ENCODE peak calls at places on chromosomes 16 and 17, in eight cellular contexts. One of them, this sample, is unnamed.
A peak's percentile ranks its signal among the peaks of the same experiment; 100 is the strongest.

GRCh38 chr16:48392407-48392806 is 7.2 kb upstream of the SIAH1 start:
- DNase-seq in adipocyte: no peak
- DNase-seq in mammary epithelial cell: no peak
- DNase-seq in BE2C: no peak
- DNase-seq in GM23248: no peak
- DNase-seq in Peyer's patch: no peak
- DNase-seq in spleen: no peak
- DNase-seq in fibroblast of lung: no peak
- DNase-seq in this sample: no peak

GRCh38 chr17:42275527-42276358 is 448 bp downstream of the STAT5B start:
- DNase-seq in adipocyte: peak; percentile 58
- DNase-seq in mammary epithelial cell: no peak
- DNase-seq in BE2C: no peak
- DNase-seq in GM23248: no peak
- DNase-seq in Peyer's patch: peak; percentile 41
- DNase-seq in spleen: peak; percentile 74
- DNase-seq in fibroblast of lung: peak; percentile 56
- DNase-seq in this sample: peak; percentile 30

GRCh38 chr17:12406623-12407228 is 259.0 kb upstream of the MYOCD start:
- DNase-seq in adipocyte: peak; percentile 38
- DNase-seq in mammary epithelial cell: no peak
- DNase-seq in BE2C: no peak
- DNase-seq in GM23248: peak; percentile 2
- DNase-seq in Peyer's patch: no peak
- DNase-seq in spleen: no peak
- DNase-seq in fibroblast of lung: peak; percentile 21
- DNase-seq in this sample: no peak

GRCh38 chr16:89697616-89698331 is 3.7 kb downstream of the SPATA2L start:
- DNase-seq in adipocyte: no peak
- DNase-seq in mammary epithelial cell: no peak
- DNase-seq in BE2C: peak; percentile 34
- DNase-seq in GM23248: no peak
- DNase-seq in Peyer's patch: no peak
- DNase-seq in spleen: peak; percentile 83
- DNase-seq in fibroblast of lung: no peak
- DNase-seq in this sample: no peak

GRCh38 chr16:2299121-2299914 is 31.4 kb upstream of the RNPS1 start:
- DNase-seq in adipocyte: no peak
- DNase-seq in mammary epithelial cell: no peak
- DNase-seq in BE2C: no peak
- DNase-seq in GM23248: no peak
- DNase-seq in Peyer's patch: no peak
- DNase-seq in spleen: no peak
- DNase-seq in fibroblast of lung: no peak
- DNase-seq in this sample: no peak

GRCh38 chr16:19851476-19851875 is 33.2 kb downstream of the GPRC5B start:
- DNase-seq in adipocyte: no peak
- DNase-seq in mammary epithelial cell: no peak
- DNase-seq in BE2C: no peak
- DNase-seq in GM23248: no peak
- DNase-seq in Peyer's patch: no peak
- DNase-seq in spleen: no peak
- DNase-seq in fibroblast of lung: no peak
- DNase-seq in this sample: no peak

GRCh38 chr17:64357191-64357981 is 33.3 kb downstream of the PECAM1 start:
- DNase-seq in adipocyte: peak; percentile 95
- DNase-seq in mammary epithelial cell: peak; percentile 74
- DNase-seq in BE2C: no peak
- DNase-seq in GM23248: peak; percentile 98
- DNase-seq in Peyer's patch: no peak
- DNase-seq in spleen: no peak
- DNase-seq in fibroblast of lung: peak; percentile 100
- DNase-seq in this sample: no peak

GRCh38 chr17:20207295-20207985 is 198.3 kb downstream of the SPECC1 start:
- DNase-seq in adipocyte: no peak
- DNase-seq in mammary epithelial cell: peak; percentile 42
- DNase-seq in BE2C: no peak
- DNase-seq in GM23248: no peak
- DNase-seq in Peyer's patch: no peak
- DNase-seq in spleen: no peak
- DNase-seq in fibroblast of lung: no peak
- DNase-seq in this sample: no peak

GRCh38 chr17:76951375-76951905 is 83.2 kb downstream of the MGAT5B start:
- DNase-seq in adipocyte: no peak
- DNase-seq in mammary epithelial cell: no peak
- DNase-seq in BE2C: no peak
- DNase-seq in GM23248: no peak
- DNase-seq in Peyer's patch: no peak
- DNase-seq in spleen: no peak
- DNase-seq in fibroblast of lung: no peak
- DNase-seq in this sample: no peak

GRCh38 chr17:76107507-76107906 is 3.9 kb upstream of the EXOC7 start:
- DNase-seq in adipocyte: peak; percentile 21
- DNase-seq in mammary epithelial cell: no peak
- DNase-seq in BE2C: no peak
- DNase-seq in GM23248: peak; percentile 29
- DNase-seq in Peyer's patch: no peak
- DNase-seq in spleen: no peak
- DNase-seq in fibroblast of lung: no peak
- DNase-seq in this sample: peak; percentile 74

GRCh38 chr16:80751167-80751566 is 53.2 kb downstream of the CDYL2 start:
- DNase-seq in adipocyte: peak; percentile 78
- DNase-seq in mammary epithelial cell: no peak
- DNase-seq in BE2C: no peak
- DNase-seq in GM23248: peak; percentile 72
- DNase-seq in Peyer's patch: no peak
- DNase-seq in spleen: no peak
- DNase-seq in fibroblast of lung: peak; percentile 76
- DNase-seq in this sample: no peak

GRCh38 chr16:49085689-49086088 is 195.9 kb downstream of the CBLN1 start:
- DNase-seq in adipocyte: peak; percentile 1
- DNase-seq in mammary epithelial cell: no peak
- DNase-seq in BE2C: no peak
- DNase-seq in GM23248: no peak
- DNase-seq in Peyer's patch: no peak
- DNase-seq in spleen: no peak
- DNase-seq in fibroblast of lung: peak; percentile 11
- DNase-seq in this sample: no peak

GRCh38 chr17:32483451-32484019 is 3.3 kb upstream of the CDK5R1 start:
- DNase-seq in adipocyte: peak; percentile 45
- DNase-seq in mammary epithelial cell: no peak
- DNase-seq in BE2C: peak; percentile 34
- DNase-seq in GM23248: peak; percentile 80
- DNase-seq in Peyer's patch: no peak
- DNase-seq in spleen: peak; percentile 84
- DNase-seq in fibroblast of lung: peak; percentile 67
- DNase-seq in this sample: peak; percentile 75

GRCh38 chr17:62935481-62935880 is 30.6 kb upstream of the TANC2 start:
- DNase-seq in adipocyte: no peak
- DNase-seq in mammary epithelial cell: no peak
- DNase-seq in BE2C: no peak
- DNase-seq in GM23248: no peak
- DNase-seq in Peyer's patch: no peak
- DNase-seq in spleen: no peak
- DNase-seq in fibroblast of lung: no peak
- DNase-seq in this sample: no peak

GRCh38 chr17:19705201-19705600 is 11.2 kb downstream of the SLC47A2 start:
- DNase-seq in adipocyte: no peak
- DNase-seq in mammary epithelial cell: no peak
- DNase-seq in BE2C: no peak
- DNase-seq in GM23248: no peak
- DNase-seq in Peyer's patch: no peak
- DNase-seq in spleen: no peak
- DNase-seq in fibroblast of lung: no peak
- DNase-seq in this sample: no peak

GRCh38 chr17:46894024-46894423 is 28.9 kb upstream of the GOSR2 start:
- DNase-seq in adipocyte: no peak
- DNase-seq in mammary epithelial cell: no peak
- DNase-seq in BE2C: no peak
- DNase-seq in GM23248: no peak
- DNase-seq in Peyer's patch: no peak
- DNase-seq in spleen: no peak
- DNase-seq in fibroblast of lung: no peak
- DNase-seq in this sample: no peak

GRCh38 chr16:48203974-48204824 is 39.9 kb upstream of the LONP2 start:
- DNase-seq in adipocyte: no peak
- DNase-seq in mammary epithelial cell: no peak
- DNase-seq in BE2C: no peak
- DNase-seq in GM23248: no peak
- DNase-seq in Peyer's patch: no peak
- DNase-seq in spleen: no peak
- DNase-seq in fibroblast of lung: no peak
- DNase-seq in this sample: no peak

GRCh38 chr16:9874233-9874632 is 308.0 kb downstream of the GRIN2A start:
- DNase-seq in adipocyte: no peak
- DNase-seq in mammary epithelial cell: no peak
- DNase-seq in BE2C: no peak
- DNase-seq in GM23248: no peak
- DNase-seq in Peyer's patch: no peak
- DNase-seq in spleen: no peak
- DNase-seq in fibroblast of lung: no peak
- DNase-seq in this sample: no peak

GRCh38 chr16:17461951-17462729 is 8.6 kb downstream of the XYLT1 start:
- DNase-seq in adipocyte: no peak
- DNase-seq in mammary epithelial cell: no peak
- DNase-seq in BE2C: no peak
- DNase-seq in GM23248: no peak
- DNase-seq in Peyer's patch: peak; percentile 69
- DNase-seq in spleen: peak; percentile 86
- DNase-seq in fibroblast of lung: no peak
- DNase-seq in this sample: peak; percentile 80

GRCh38 chr17:40301315-40301714 is 7.7 kb upstream of the RARA start:
- DNase-seq in adipocyte: no peak
- DNase-seq in mammary epithelial cell: no peak
- DNase-seq in BE2C: peak; percentile 60
- DNase-seq in GM23248: no peak
- DNase-seq in Peyer's patch: no peak
- DNase-seq in spleen: no peak
- DNase-seq in fibroblast of lung: no peak
- DNase-seq in this sample: no peak

GRCh38 chr17:66347661-66348604 is 45.5 kb downstream of the PRKCA start:
- DNase-seq in adipocyte: peak; percentile 27
- DNase-seq in mammary epithelial cell: peak; percentile 36
- DNase-seq in BE2C: no peak
- DNase-seq in GM23248: peak; percentile 73
- DNase-seq in Peyer's patch: no peak
- DNase-seq in spleen: no peak
- DNase-seq in fibroblast of lung: peak; percentile 56
- DNase-seq in this sample: no peak

GRCh38 chr16:15507299-15507958 is 73.0 kb downstream of the BMERB1 start:
- DNase-seq in adipocyte: peak; percentile 90
- DNase-seq in mammary epithelial cell: peak; percentile 5
- DNase-seq in BE2C: no peak
- DNase-seq in GM23248: peak; percentile 90
- DNase-seq in Peyer's patch: no peak
- DNase-seq in spleen: no peak
- DNase-seq in fibroblast of lung: peak; percentile 65
- DNase-seq in this sample: no peak

GRCh38 chr16:1298406-1298805 is 11.0 kb upstream of the UBE2I start:
- DNase-seq in adipocyte: no peak
- DNase-seq in mammary epithelial cell: no peak
- DNase-seq in BE2C: no peak
- DNase-seq in GM23248: no peak
- DNase-seq in Peyer's patch: no peak
- DNase-seq in spleen: no peak
- DNase-seq in fibroblast of lung: no peak
- DNase-seq in this sample: no peak
- H3K4me1 ChIP-seq in adipocyte: peaks cover 3% of the 10 kb centered on the region
- H3K4me1 ChIP-seq in mammary epithelial cell: peaks cover 31% of the 10 kb centered on the region
- H3K4me1 ChIP-seq in BE2C: no peaks in the 10 kb centered on the region
- H3K4me1 ChIP-seq in GM23248: no peaks in the 10 kb centered on the region
- H3K4me1 ChIP-seq in Peyer's patch: peaks cover 9% of the 10 kb centered on the region
- H3K4me1 ChIP-seq in spleen: peaks cover 54% of the 10 kb centered on the region
- H3K4me1 ChIP-seq in fibroblast of lung: peaks cover 5% of the 10 kb centered on the region
- H3K4me1 ChIP-seq in this sample: peaks cover 31% of the 10 kb centered on the region

DNA sequence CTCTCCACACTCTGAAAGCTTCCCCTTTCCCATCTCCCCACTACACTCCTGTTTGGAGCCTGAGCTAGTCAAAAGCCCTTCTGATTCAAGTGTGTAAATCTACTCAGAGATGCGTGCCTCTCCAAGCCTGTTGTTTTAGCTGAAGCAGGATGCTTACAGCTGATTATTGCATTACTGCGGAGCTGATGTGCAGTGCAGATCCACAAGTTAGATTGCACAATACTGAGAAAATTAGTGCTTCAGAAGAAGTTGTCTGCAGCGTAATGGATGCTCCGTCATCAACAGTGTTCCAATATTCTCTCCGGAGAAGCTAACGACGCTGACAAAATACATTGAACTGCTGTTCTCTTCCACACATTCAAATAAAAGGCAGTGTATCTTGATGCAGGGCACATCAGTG is 44.8 kb upstream of the NLRP1 start:
- DNase-seq in adipocyte: no peak
- DNase-seq in mammary epithelial cell: no peak
- DNase-seq in BE2C: no peak
- DNase-seq in GM23248: peak; percentile 9
- DNase-seq in Peyer's patch: no peak
- DNase-seq in spleen: no peak
- DNase-seq in fibroblast of lung: no peak
- DNase-seq in this sample: no peak
- H3K4me3 ChIP-seq in adipocyte: no peak overlapping the region
- H3K4me3 ChIP-seq in mammary epithelial cell: no peak overlapping the region
- H3K4me3 ChIP-seq in BE2C: no peak overlapping the region
- H3K4me3 ChIP-seq in GM23248: no peak overlapping the region
- H3K4me3 ChIP-seq in Peyer's patch: no peak overlapping the region
- H3K4me3 ChIP-seq in spleen: no peak overlapping the region
- H3K4me3 ChIP-seq in fibroblast of lung: no peak overlapping the region
- H3K4me3 ChIP-seq in this sample: no peak overlapping the region

GRCh38 chr16:12083625-12084024 is 107.1 kb downstream of the SNX29 start:
- DNase-seq in adipocyte: no peak
- DNase-seq in mammary epithelial cell: no peak
- DNase-seq in BE2C: no peak
- DNase-seq in GM23248: no peak
- DNase-seq in Peyer's patch: no peak
- DNase-seq in spleen: peak; percentile 28
- DNase-seq in fibroblast of lung: no peak
- DNase-seq in this sample: no peak
- H3K4me1 ChIP-seq in adipocyte: no peaks in the 10 kb centered on the region
- H3K4me1 ChIP-seq in mammary epithelial cell: no peaks in the 10 kb centered on the region
- H3K4me1 ChIP-seq in BE2C: no peaks in the 10 kb centered on the region
- H3K4me1 ChIP-seq in GM23248: no peaks in the 10 kb centered on the region
- H3K4me1 ChIP-seq in Peyer's patch: no peaks in the 10 kb centered on the region
- H3K4me1 ChIP-seq in spleen: peaks cover 52% of the 10 kb centered on the region
- H3K4me1 ChIP-seq in fibroblast of lung: no peaks in the 10 kb centered on the region
- H3K4me1 ChIP-seq in this sample: peaks cover 29% of the 10 kb centered on the region

GRCh38 chr17:67399676-67400075 is 22.6 kb downstream of the PITPNC1 start:
- DNase-seq in adipocyte: no peak
- DNase-seq in mammary epithelial cell: no peak
- DNase-seq in BE2C: no peak
- DNase-seq in GM23248: no peak
- DNase-seq in Peyer's patch: no peak
- DNase-seq in spleen: no peak
- DNase-seq in fibroblast of lung: no peak
- DNase-seq in this sample: no peak
- H3K4me3 ChIP-seq in adipocyte: no peak overlapping the region
- H3K4me3 ChIP-seq in mammary epithelial cell: no peak overlapping the region
- H3K4me3 ChIP-seq in BE2C: no peak overlapping the region
- H3K4me3 ChIP-seq in GM23248: no peak overlapping the region
- H3K4me3 ChIP-seq in Peyer's patch: no peak overlapping the region
- H3K4me3 ChIP-seq in spleen: no peak overlapping the region
- H3K4me3 ChIP-seq in fibroblast of lung: no peak overlapping the region
- H3K4me3 ChIP-seq in this sample: no peak overlapping the region

GRCh38 chr17:17044846-17045561 is 2.7 kb downstream of the MPRIP start:
- DNase-seq in adipocyte: peak; percentile 68
- DNase-seq in mammary epithelial cell: peak; percentile 48
- DNase-seq in BE2C: peak; percentile 37
- DNase-seq in GM23248: peak; percentile 76
- DNase-seq in Peyer's patch: no peak
- DNase-seq in spleen: peak; percentile 70
- DNase-seq in fibroblast of lung: peak; percentile 85
- DNase-seq in this sample: peak; percentile 62
- H3K4me1 ChIP-seq in adipocyte: peaks cover 31% of the 10 kb centered on the region
- H3K4me1 ChIP-seq in mammary epithelial cell: peaks cover 34% of the 10 kb centered on the region
- H3K4me1 ChIP-seq in BE2C: peaks cover 9% of the 10 kb centered on the region
- H3K4me1 ChIP-seq in GM23248: peaks cover 31% of the 10 kb centered on the region
- H3K4me1 ChIP-seq in Peyer's patch: no peaks in the 10 kb centered on the region
- H3K4me1 ChIP-seq in spleen: peaks cover 85% of the 10 kb centered on the region
- H3K4me1 ChIP-seq in fibroblast of lung: peaks cover 17% of the 10 kb centered on the region
- H3K4me1 ChIP-seq in this sample: peaks cover 42% of the 10 kb centered on the region

This sample was measured in OCI-LY7.